ENCODE peak calls at places on chromosomes 13 and 19, in six cellular contexts. G is lower lobe of right lung; A is thoracic aorta; O is CD8-positive, alpha-beta T cell; T is choroid plexus epithelial cell; V is LNCaP clone FGC. R is an unnamed sample.

GRCh38 chr13:103803349-103803748 is 737.1 kb upstream of the SLC10A2 start:
- DNase-seq in T (no peak), O (no peak), G (no peak), A (no peak), V (no peak), R (no peak)

GRCh38 chr13:93953856-93954255 is 525.6 kb downstream of the DCT start:
- DNase-seq in A (no peak), G (no peak), T (no peak), V (no peak), O (no peak), R (no peak)

GRCh38 chr13:75761373-75761772 is 125.2 kb downstream of the LMO7 start:
- DNase-seq in O (no peak), T (peak; percentile 49), V (no peak), G (no peak), A (no peak), R (no peak)

GRCh38 chr13:112587767-112588489 is at the start of gene TUBGCP3:
- DNase-seq in G (peak; percentile 93), A (peak; percentile 21), V (no peak), O (peak; percentile 74), T (peak; percentile 83), R (peak; percentile 70)

GRCh38 chr19:9018163-9018875 is 8.1 kb upstream of the MUC16 start:
- DNase-seq in V (no peak), G (no peak), A (no peak), O (no peak), T (no peak), R (no peak)

GRCh38 chr13:79128158-79128557 is 277.9 kb downstream of the RBM26 start:
- DNase-seq in T (peak; percentile 54), A (no peak), V (no peak), G (no peak), O (no peak), R (no peak)

GRCh38 chr19:39192846-39193245 is 3.9 kb upstream of the NCCRP1 start:
- DNase-seq in T (peak; percentile 4), V (no peak), A (no peak), G (no peak), O (no peak), R (no peak)

GRCh38 chr19:41868120-41868988 is 8.3 kb downstream of the RPS19 start:
- DNase-seq in V (no peak), A (no peak), T (no peak), G (peak; percentile 75), O (no peak), R (no peak)

GRCh38 chr13:66424417-66424816 is 805.7 kb downstream of the PCDH9 start:
- DNase-seq in G (no peak), A (no peak), O (no peak), V (no peak), T (peak; percentile 82), R (no peak)

GRCh38 chr13:97348569-97349100 is 85.3 kb upstream of the RAP2A start:
- DNase-seq in O (no peak), T (no peak), V (no peak), A (no peak), G (no peak), R (no peak)

GRCh38 chr19:15453091-15453498 is 3.3 kb upstream of the WIZ start:
- DNase-seq in V (no peak), T (no peak), O (no peak), G (peak; percentile 59), A (no peak), R (no peak)

GRCh38 chr19:17075035-17075859 is at the start of the genes HAUS8 and MYO9B:
- DNase-seq in O (peak; percentile 100), A (peak; percentile 98), V (peak; percentile 96), G (peak; percentile 99), T (peak; percentile 100), R (peak; percentile 98)

GRCh38 chr13:81406022-81406421 is 1065.1 kb upstream of the SPRY2 start:
- DNase-seq in O (no peak), V (no peak), A (no peak), T (no peak), G (no peak), R (no peak)

GRCh38 chr19:6087074-6087506 is 23.2 kb downstream of the RFX2 start:
- DNase-seq in V (no peak), T (no peak), G (no peak), A (no peak), O (peak; percentile 50), R (peak; percentile 31)

GRCh38 chr13:50484472-50485113 is 358.9 kb downstream of the DLEU7 start:
- DNase-seq in V (no peak), G (no peak), O (no peak), T (no peak), A (no peak), R (no peak)

GRCh38 chr19:42130254-42130573 is 2.0 kb downstream of the POU2F2 start:
- DNase-seq in O (no peak), T (no peak), A (no peak), V (no peak), G (no peak), R (no peak)

GRCh38 chr19:45768644-45769053 is 403 bp downstream of the SIX5 start:
- DNase-seq in A (no peak), G (peak; percentile 59), V (no peak), T (peak; percentile 52), O (peak; percentile 40), R (no peak)

GRCh38 chr19:8592231-8593009 is 15.2 kb upstream of the MYO1F start:
- DNase-seq in T (peak; percentile 99), A (peak; percentile 98), G (peak; percentile 92), V (no peak), O (peak; percentile 94), R (peak; percentile 51)

GRCh38 chr19:10074153-10074552 is 12.0 kb upstream of the SHFL start:
- DNase-seq in T (peak; percentile 50), V (no peak), A (no peak), O (peak; percentile 51), G (no peak), R (peak; percentile 82)

GRCh38 chr13:97278395-97279078 is 56.4 kb downstream of the MBNL2 start:
- DNase-seq in G (no peak), V (no peak), O (no peak), A (no peak), T (no peak), R (no peak)

GRCh38 chr19:12092065-12092867 is 27.7 kb downstream of the ZNF844 start:
- DNase-seq in V (no peak), A (peak; percentile 49), T (peak; percentile 93), G (peak; percentile 92), O (peak; percentile 46), R (peak; percentile 89)

GRCh38 chr13:75607447-75607846 is 28.7 kb upstream of the LMO7 start:
- DNase-seq in O (no peak), T (no peak), G (no peak), A (no peak), V (no peak), R (no peak)

GRCh38 chr13:32187651-32188050 is 127.5 kb downstream of the ZAR1L start:
- DNase-seq in T (no peak), A (no peak), V (no peak), O (no peak), G (no peak), R (no peak)

GRCh38 chr13:44108345-44108858 is 228.7 kb downstream of the LACC1 start:
- DNase-seq in G (no peak), V (peak; percentile 63), T (no peak), A (no peak), O (no peak), R (no peak)

GRCh38 chr13:40640845-40641458 is 25.5 kb downstream of the FOXO1 start:
- DNase-seq in T (no peak), G (no peak), O (peak; percentile 21), A (no peak), V (no peak), R (peak; percentile 11)

GRCh38 chr19:33905937-33906577 is 109.4 kb downstream of the KCTD15 start:
- DNase-seq in V (no peak), G (peak; percentile 84), O (no peak), T (peak; percentile 45), A (no peak), R (no peak)

GRCh38 chr13:112652512-112653458 is 37.1 kb upstream of the ATP11A start:
- DNase-seq in T (no peak), V (no peak), G (peak; percentile 8), O (no peak), A (no peak), R (no peak)

GRCh38 chr13:114111577-114111976 is 20.8 kb downstream of the RASA3 start:
- DNase-seq in O (no peak), G (no peak), A (no peak), V (no peak), T (peak; percentile 79), R (peak; percentile 62)

GRCh38 chr13:114108894-114109293 is 23.5 kb downstream of the RASA3 start:
- DNase-seq in A (no peak), V (no peak), T (no peak), G (peak; percentile 38), O (no peak), R (no peak)

GRCh38 chr13:114109646-114110045 is 22.8 kb downstream of the RASA3 start:
- DNase-seq in V (no peak), O (no peak), T (no peak), G (peak; percentile 49), A (no peak), R (no peak)

GRCh38 chr13:114108141-114108761 is 24.2 kb downstream of the RASA3 start:
- DNase-seq in V (no peak), G (peak; percentile 39), T (no peak), O (no peak), A (no peak), R (no peak)

DNA sequence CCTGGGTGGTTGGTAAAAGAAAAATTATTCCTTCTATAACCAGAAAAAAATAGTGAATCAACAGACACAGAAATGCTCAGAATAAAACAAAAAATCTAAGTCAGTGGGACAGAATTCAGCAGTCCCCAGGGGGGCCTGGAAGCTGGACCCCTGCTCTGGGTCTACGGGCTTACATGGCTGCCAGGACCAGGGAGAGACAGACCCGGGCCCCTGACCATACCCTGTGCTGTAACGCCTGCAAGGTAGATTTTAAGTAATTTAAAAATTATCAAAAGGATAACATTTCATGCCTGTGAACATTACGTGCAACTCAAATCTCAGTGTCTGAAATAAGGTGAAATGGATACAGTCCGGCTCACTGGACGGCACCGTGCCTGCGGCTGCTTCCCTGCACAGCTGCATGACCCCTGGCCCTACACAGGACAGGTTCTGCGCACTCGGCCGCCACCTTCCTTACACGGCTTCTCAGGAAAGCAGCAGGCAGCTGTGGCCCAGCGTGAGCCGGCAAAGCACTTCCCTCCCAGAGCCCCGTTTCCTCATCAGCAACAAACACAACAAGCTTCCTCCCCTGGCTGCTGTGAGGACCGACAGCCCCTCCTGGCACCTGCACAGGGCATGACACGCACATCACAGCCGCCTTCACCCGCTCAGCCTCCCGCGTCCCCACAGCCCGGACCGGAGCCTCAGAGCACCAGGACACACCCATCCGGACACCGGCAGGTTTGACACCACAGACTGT is 22.2 kb downstream of the RASA3 start:
- DNase-seq in A (no peak), O (peak; percentile 79), T (peak; percentile 57), G (peak; percentile 78), V (no peak), R (peak; percentile 92)
- H3K4me3 ChIP-seq in A (no peak overlapping the region), O (peak overlapping the region; percentile 53), T (no peak overlapping the region), G (no peak overlapping the region), V (no peak overlapping the region), R (peak overlapping the region; percentile 50)

GRCh38 chr19:55090564-55090963 is 14.9 kb downstream of the EPS8L1 start:
- DNase-seq in T (no peak), V (no peak), A (no peak), G (no peak), O (no peak), R (no peak)
- H3K4me3 ChIP-seq in T (no peak overlapping the region), V (no peak overlapping the region), A (no peak overlapping the region), G (no peak overlapping the region), O (no peak overlapping the region), R (no peak overlapping the region)

GRCh38 chr13:109783815-109784589 is 2.4 kb downstream of the IRS2 start:
- DNase-seq in G (peak; percentile 51), O (no peak), A (no peak), V (no peak), T (no peak), R (no peak)
- H3K4me3 ChIP-seq in G (peak overlapping the region; percentile 59), O (no peak overlapping the region), A (peak overlapping the region; percentile 80), V (no peak overlapping the region), T (peak overlapping the region; percentile 65), R (no peak overlapping the region)

GRCh38 chr19:43640424-43640757 is 741 bp upstream of the CADM4 start:
- DNase-seq in V (no peak), A (no peak), O (no peak), G (no peak), T (no peak), R (no peak)
- H3K4me3 ChIP-seq in V (peak overlapping the region; percentile 47), A (peak overlapping the region; percentile 74), O (peak overlapping the region; percentile 62), G (peak overlapping the region; percentile 54), T (peak overlapping the region; percentile 60), R (peak overlapping the region; percentile 53)